ENCODE peak calls at places on chromosome 14, in seven cellular contexts. U, A, B, N, P, L and H are unnamed samples.

GRCh38 chr14:71061458-71061857 is 154.2 kb downstream of the PCNX1 start:
- DNase-seq in N (peak; percentile 21), P (no peak), U (no peak), L (no peak), A (no peak), B (no peak), H (no peak)

GRCh38 chr14:69045857-69046351 is 66.8 kb upstream of the ACTN1 start:
- DNase-seq in A (peak; percentile 49), N (peak; percentile 70), U (peak; percentile 38), B (no peak), P (no peak), L (peak; percentile 80), H (no peak)

GRCh38 chr14:61461808-61462275 is 140.5 kb downstream of the PRKCH start:
- DNase-seq in A (peak; percentile 40), U (peak; percentile 43), N (peak; percentile 64), B (peak; percentile 61), L (peak; percentile 85), P (no peak), H (peak; percentile 57)

GRCh38 chr14:67987596-67987995 is 168.0 kb downstream of the RAD51B start:
- DNase-seq in U (peak; percentile 20), N (peak; percentile 99), P (no peak), B (no peak), A (peak; percentile 46), L (peak; percentile 96), H (no peak)

GRCh38 chr14:55249423-55249822 is 21.8 kb upstream of the FBXO34 start:
- DNase-seq in B (no peak), A (no peak), P (no peak), U (peak; percentile 70), L (no peak), N (peak; percentile 28), H (no peak)

GRCh38 chr14:85439696-85440328 is 90.1 kb upstream of the FLRT2 start:
- DNase-seq in U (no peak), A (no peak), L (peak; percentile 44), P (no peak), B (no peak), N (peak; percentile 79), H (no peak)

GRCh38 chr14:37988472-37988871 is 219.2 kb upstream of the SSTR1 start:
- DNase-seq in B (no peak), L (peak; percentile 2), A (no peak), U (no peak), P (no peak), N (peak; percentile 5), H (no peak)

GRCh38 chr14:69317392-69317755 is 57.4 kb downstream of the GALNT16 start:
- DNase-seq in L (no peak), P (no peak), U (no peak), B (no peak), N (no peak), A (no peak), H (no peak)

GRCh38 chr14:104898195-104898558 is 26.5 kb upstream of the PLD4 start:
- DNase-seq in P (no peak), L (no peak), A (no peak), N (no peak), B (no peak), U (no peak), H (no peak)

GRCh38 chr14:98912655-98913054 is 359.3 kb downstream of the BCL11B start:
- DNase-seq in B (peak; percentile 11), U (no peak), N (no peak), P (no peak), A (no peak), L (no peak), H (no peak)

GRCh38 chr14:22113401-22113800 is 439.8 kb upstream of the OR4E1 start:
- DNase-seq in A (no peak), U (no peak), N (no peak), P (no peak), L (no peak), B (no peak), H (no peak)

GRCh38 chr14:36508418-36509051 is 11.5 kb downstream of the NKX2-1 start:
- DNase-seq in B (no peak), N (no peak), U (no peak), A (no peak), L (no peak), P (no peak), H (peak; percentile 8)

GRCh38 chr14:50109342-50109741 is 7.0 kb downstream of the VCPKMT start:
- DNase-seq in P (no peak), A (no peak), U (no peak), L (peak; percentile 22), N (peak; percentile 14), B (no peak), H (peak; percentile 9)

GRCh38 chr14:39303100-39303499 is 69.4 kb downstream of the MIA2 start:
- DNase-seq in U (no peak), P (no peak), B (no peak), A (no peak), L (no peak), N (peak; percentile 10), H (no peak)

GRCh38 chr14:68191567-68192321 is 372.2 kb downstream of the RAD51B start:
- DNase-seq in P (no peak), L (peak; percentile 18), N (peak; percentile 63), B (no peak), A (no peak), U (no peak), H (no peak)

GRCh38 chr14:73833024-73833423 is 18.6 kb upstream of the PTGR2 start:
- DNase-seq in U (no peak), A (no peak), N (peak; percentile 94), B (no peak), P (no peak), L (peak; percentile 77), H (no peak)

GRCh38 chr14:22131749-22132476 is 457.1 kb downstream of the DAD1 start:
- DNase-seq in A (no peak), N (no peak), P (no peak), B (peak; percentile 46), U (peak; percentile 30), L (no peak), H (peak; percentile 40)

GRCh38 chr14:58898655-58899316 is 261.0 kb downstream of the DACT1 start:
- DNase-seq in L (peak; percentile 92), N (peak; percentile 99), A (no peak), P (no peak), U (no peak), B (no peak), H (no peak)

GRCh38 chr14:32383337-32384009 is 54.4 kb downstream of the AKAP6 start:
- DNase-seq in N (no peak), P (no peak), L (no peak), B (no peak), A (no peak), U (no peak), H (no peak)

GRCh38 chr14:49408187-49408963 is 177.8 kb downstream of the RPS29 start:
- DNase-seq in L (peak; percentile 39), U (no peak), P (no peak), B (no peak), A (no peak), N (peak; percentile 21), H (no peak)

GRCh38 chr14:89640141-89640540 is 223.1 kb upstream of the FOXN3 start:
- DNase-seq in N (peak; percentile 74), A (no peak), U (no peak), B (no peak), P (no peak), L (peak; percentile 7), H (no peak)

GRCh38 chr14:106845286-106846087 is 1319.1 kb downstream of the TMEM121 start:
- DNase-seq in A (peak; percentile 58), U (peak; percentile 59), N (no peak), B (peak; percentile 65), L (no peak), P (peak; percentile 48), H (no peak)

GRCh38 chr14:65824285-65824977 is 411.9 kb downstream of the FUT8 start:
- DNase-seq in U (peak; percentile 57), L (peak; percentile 72), A (peak; percentile 58), N (peak; percentile 57), P (peak; percentile 46), B (peak; percentile 78), H (peak; percentile 67)

GRCh38 chr14:24673534-24674203 is 39.7 kb upstream of the GZMB start:
- DNase-seq in A (no peak), L (no peak), B (peak; percentile 88), P (peak; percentile 48), U (no peak), N (no peak), H (no peak)

GRCh38 chr14:24195186-24196070 is at the start of gene TM9SF1:
- DNase-seq in A (peak; percentile 86), P (peak; percentile 82), L (peak; percentile 92), N (peak; percentile 89), U (peak; percentile 91), B (peak; percentile 96), H (peak; percentile 75)

GRCh38 chr14:91062600-91062999 is 2.2 kb upstream of the RPS6KA5 start:
- DNase-seq in N (no peak), A (no peak), U (no peak), L (no peak), P (no peak), B (peak; percentile 6), H (no peak)

GRCh38 chr14:91061309-91061887 is 957 bp upstream of the RPS6KA5 start:
- DNase-seq in N (no peak), U (no peak), L (no peak), B (no peak), P (no peak), A (no peak), H (no peak)

GRCh38 chr14:91058017-91058675 is 2.3 kb downstream of the RPS6KA5 start:
- DNase-seq in P (no peak), U (no peak), N (peak; percentile 29), A (no peak), L (no peak), B (no peak), H (no peak)

GRCh38 chr14:91060472-91061308 is at the start of gene RPS6KA5:
- DNase-seq in A (peak; percentile 100), N (peak; percentile 100), U (peak; percentile 100), L (peak; percentile 100), P (peak; percentile 100), B (peak; percentile 100), H (peak; percentile 96)

GRCh38 chr14:91059576-91060471 is 617 bp downstream of the RPS6KA5 start:
- DNase-seq in U (peak; percentile 69), A (peak; percentile 42), N (no peak), L (no peak), P (peak; percentile 48), B (peak; percentile 79), H (peak; percentile 21)
- TF ChIP-seq CTCF in U (no peak), A (no peak), N (peak; percentile 7), L (no peak), P (no peak), B (peak; percentile 23), H (peak; percentile 26)

GRCh38 chr14:97353102-97353501 is 555.9 kb downstream of the VRK1 start:
- DNase-seq in A (no peak), B (peak; percentile 74), U (no peak), L (no peak), P (no peak), N (no peak), H (no peak)
- TF ChIP-seq CTCF in A (no peak), B (no peak), U (no peak), L (no peak), P (no peak), N (no peak), H (no peak)

GRCh38 chr14:102498005-102498677 is 11.4 kb downstream of the ANKRD9 start:
- DNase-seq in U (peak; percentile 38), A (no peak), P (no peak), N (no peak), B (no peak), L (no peak), H (no peak)
- TF ChIP-seq CTCF in U (no peak), A (no peak), P (no peak), N (no peak), B (no peak), L (peak; percentile 28), H (peak; percentile 38)

DNA sequence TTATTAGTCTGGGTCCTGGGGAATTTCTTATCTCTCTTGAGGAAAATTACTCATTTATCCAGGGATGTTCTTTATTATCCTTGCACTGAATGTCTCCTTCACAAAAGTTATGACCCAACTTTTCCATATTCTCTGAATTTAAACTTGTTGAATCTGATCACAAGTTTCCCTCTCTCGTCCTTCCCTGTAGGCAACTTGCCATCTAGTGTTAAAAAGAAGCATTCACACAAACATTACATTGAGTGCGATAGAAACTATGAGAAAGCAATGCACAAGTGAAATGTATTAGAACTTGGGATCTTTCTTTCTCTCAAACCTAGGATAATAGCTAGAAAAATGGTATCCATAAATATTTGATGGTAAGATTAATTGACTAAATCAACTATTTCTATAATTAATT is 608.4 kb downstream of the FSCB start:
- DNase-seq in U (no peak), L (no peak), B (no peak), A (no peak), N (no peak), P (no peak), H (no peak)
- TF ChIP-seq CTCF in U (no peak), L (no peak), B (no peak), A (no peak), N (no peak), P (no peak), H (peak; percentile 39)